ENCODE peak calls at places on chromosomes 3 and 15, in seven cellular contexts. N is neural crest cell; A is AG09309; F is adipocyte; V is HAP-1; L is NCI-H510A treated with DMSO at 0.1 percent for 48 hours; O is stimulated activated CD4-positive, alpha-beta T cell treated with anti-CD3 and anti-CD28 coated beads, Interleukin-1b, Interleukin-23, amount 100 ng/mL, for 4 hours. S is an unnamed sample.
A peak's percentile ranks its signal among the peaks of the same experiment; 100 is the strongest.

GRCh38 chr3:72185549-72186484 is 400.9 kb upstream of the PROK2 start:
- DNase-seq in N (no peak), L (no peak), V (no peak), A (peak; percentile 50), O (no peak), F (peak; percentile 73), S (no peak)

GRCh38 chr3:195147649-195148121 is 123.3 kb downstream of the XXYLT1 start:
- DNase-seq in V (no peak), L (no peak), O (no peak), N (no peak), F (peak; percentile 8), A (no peak), S (no peak)

GRCh38 chr3:42515391-42515916 is 13.0 kb downstream of the VIPR1 start:
- DNase-seq in N (no peak), A (no peak), V (no peak), O (no peak), L (no peak), F (no peak), S (no peak)

GRCh38 chr3:72810659-72811434 is 37.4 kb downstream of the SHQ1 start:
- DNase-seq in N (no peak), O (no peak), F (no peak), A (no peak), V (no peak), L (no peak), S (peak; percentile 2)

GRCh38 chr3:121592856-121593702 is at the start of gene FBXO40:
- DNase-seq in V (peak; percentile 66), N (no peak), L (peak; percentile 79), A (no peak), F (peak; percentile 11), O (no peak), S (peak; percentile 84)

GRCh38 chr3:64353256-64353655 is 128.0 kb upstream of the PRICKLE2 start:
- DNase-seq in V (no peak), F (peak; percentile 44), O (no peak), L (no peak), A (no peak), N (no peak), S (no peak)

GRCh38 chr3:12367346-12367745 is 78.5 kb downstream of the PPARG start:
- DNase-seq in A (no peak), F (no peak), O (no peak), L (no peak), N (no peak), V (no peak), S (no peak)

GRCh38 chr3:38141952-38142273 is 3.5 kb downstream of the MYD88 start:
- DNase-seq in O (no peak), L (no peak), A (no peak), V (no peak), F (no peak), N (no peak), S (peak; percentile 46)

GRCh38 chr3:151315846-151316245 is 774 bp downstream of the GPR87 start:
- DNase-seq in F (no peak), N (no peak), V (no peak), O (no peak), A (no peak), L (no peak), S (no peak)

GRCh38 chr15:77026501-77027110 is 31.7 kb downstream of the PSTPIP1 start:
- DNase-seq in V (no peak), A (no peak), F (no peak), N (no peak), L (no peak), O (no peak), S (peak; percentile 9)

GRCh38 chr3:106215047-106215446 is 346.2 kb upstream of the CBLB start:
- DNase-seq in V (no peak), O (peak; percentile 3), A (no peak), N (no peak), F (no peak), L (no peak), S (no peak)

GRCh38 chr3:155391104-155391503 is 97.6 kb upstream of the STRIT1 start:
- DNase-seq in O (no peak), L (no peak), V (no peak), N (no peak), F (peak; percentile 93), A (peak; percentile 84), S (no peak)

GRCh38 chr15:83199288-83199687 is 8.3 kb downstream of the HDGFL3 start:
- DNase-seq in N (no peak), F (no peak), V (no peak), O (no peak), L (no peak), A (no peak), S (no peak)

GRCh38 chr15:97961067-97961954 is 808 bp downstream of the ARRDC4 start:
- DNase-seq in A (no peak), N (no peak), O (peak; percentile 6), L (no peak), F (peak; percentile 59), V (no peak), S (peak; percentile 32)

GRCh38 chr15:92845109-92845508 is 55.0 kb upstream of the CHD2 start:
- DNase-seq in F (peak; percentile 71), V (no peak), L (peak; percentile 35), N (no peak), O (no peak), A (no peak), S (peak; percentile 67)

GRCh38 chr3:106013971-106014370 is 145.2 kb upstream of the CBLB start:
- DNase-seq in V (no peak), O (no peak), A (peak; percentile 97), N (no peak), F (peak; percentile 43), L (no peak), S (peak; percentile 23)

GRCh38 chr15:97037080-97037479 is 706.6 kb downstream of the NR2F2 start:
- DNase-seq in V (no peak), L (no peak), O (no peak), N (no peak), F (no peak), A (no peak), S (no peak)

GRCh38 chr3:158395421-158395820 is 175.6 kb upstream of the MLF1 start:
- DNase-seq in L (no peak), V (no peak), O (no peak), N (no peak), F (no peak), A (no peak), S (no peak)

GRCh38 chr3:45347329-45348000 is 40.9 kb upstream of the LARS2 start:
- DNase-seq in F (peak; percentile 19), N (no peak), O (no peak), L (no peak), A (no peak), V (no peak), S (no peak)

GRCh38 chr3:168272343-168272984 is 176.7 kb upstream of the GOLIM4 start:
- DNase-seq in L (no peak), O (no peak), N (no peak), A (no peak), F (no peak), V (no peak), S (peak; percentile 2)

GRCh38 chr3:66675383-66675782 is 174.6 kb upstream of the LRIG1 start:
- DNase-seq in A (peak; percentile 21), O (no peak), F (peak; percentile 38), N (no peak), L (no peak), V (no peak), S (no peak)

GRCh38 chr3:105415981-105416380 is 49.3 kb downstream of the ALCAM start:
- DNase-seq in A (no peak), L (no peak), O (no peak), V (no peak), F (no peak), N (no peak), S (no peak)

S was measured in DMS53.